ENCODE peak calls at places on chromosomes 16 and 17, in nine cellular contexts. K is iris pigment epithelial cell; E is Peyer's patch; H is stimulated activated CD8-positive, alpha-beta memory T cell treated with anti-CD3 and anti-CD28 coated beads, Interleukin-4, amount 100 ng/mL, for 4 hours; U is CD8-positive, alpha-beta T cell; S is NCI-H460; V is non-pigmented ciliary epithelial cell; Q is NCI-H1105 treated with DMSO at 0.1 percent for 48 hours; W is right cardiac atrium. D is an unnamed sample.

GRCh38 chr17:1709971-1710806 is at the start of gene TLCD2:
- DNase-seq in K (peak; percentile 77), E (no peak), H (no peak), U (no peak), S (peak; percentile 71), V (no peak), Q (no peak), W (peak; percentile 92), D (no peak)

GRCh38 chr16:19751478-19751877 is 33.4 kb downstream of the IQCK start:
- DNase-seq in K (no peak), E (no peak), H (no peak), U (no peak), S (no peak), V (no peak), Q (no peak), W (no peak), D (no peak)

GRCh38 chr17:75664099-75664549 is 2.8 kb downstream of the RECQL5 start:
- DNase-seq in K (no peak), E (peak; percentile 51), H (no peak), U (no peak), S (no peak), V (no peak), Q (no peak), W (no peak), D (no peak)

GRCh38 chr16:10738231-10739077 is 5.2 kb upstream of the NUBP1 start:
- DNase-seq in K (peak; percentile 84), E (no peak), H (no peak), U (peak; percentile 45), S (peak; percentile 53), V (no peak), Q (no peak), W (peak; percentile 96), D (peak; percentile 68)

GRCh38 chr17:36937001-36937960 is at the start of gene LHX1:
- DNase-seq in K (no peak), E (no peak), H (no peak), U (no peak), S (no peak), V (no peak), Q (no peak), W (no peak), D (no peak)

GRCh38 chr17:42422412-42422957 is 571 bp downstream of the CAVIN1 start:
- DNase-seq in K (peak; percentile 57), E (no peak), H (no peak), U (no peak), S (no peak), V (no peak), Q (peak; percentile 22), W (peak; percentile 71), D (no peak)

GRCh38 chr17:68431661-68432071 is 25.6 kb downstream of the WIPI1 start:
- DNase-seq in K (peak; percentile 67), E (peak; percentile 33), H (no peak), U (peak; percentile 61), S (peak; percentile 58), V (no peak), Q (peak; percentile 7), W (no peak), D (no peak)

GRCh38 chr17:3558603-3559269 is 1.1 kb upstream of the TRPV3 start:
- DNase-seq in K (peak; percentile 38), E (peak; percentile 89), H (no peak), U (peak; percentile 40), S (no peak), V (no peak), Q (no peak), W (no peak), D (peak; percentile 36)

GRCh38 chr16:143047-143446 is 4.6 kb upstream of the NPRL3 start:
- DNase-seq in K (no peak), E (no peak), H (no peak), U (no peak), S (no peak), V (no peak), Q (no peak), W (no peak), D (no peak)

GRCh38 chr16:3131755-3132377 is 3.0 kb upstream of the ZNF213 start:
- DNase-seq in K (peak; percentile 41), E (peak; percentile 31), H (no peak), U (peak; percentile 37), S (peak; percentile 42), V (no peak), Q (peak; percentile 4), W (peak; percentile 60), D (no peak)

GRCh38 chr17:75637143-75637538 is 3.9 kb downstream of the SMIM5 start:
- DNase-seq in K (no peak), E (no peak), H (no peak), U (no peak), S (no peak), V (no peak), Q (no peak), W (peak; percentile 87), D (no peak)

GRCh38 chr16:28984619-28985135 is at the start of gene LAT:
- DNase-seq in K (no peak), E (peak; percentile 67), H (no peak), U (peak; percentile 88), S (no peak), V (no peak), Q (peak; percentile 35), W (peak; percentile 68), D (no peak)

GRCh38 chr16:58854392-58854791 is 120.3 kb upstream of the GOT2 start:
- DNase-seq in K (no peak), E (no peak), H (no peak), U (no peak), S (no peak), V (no peak), Q (no peak), W (no peak), D (no peak)

GRCh38 chr16:50538411-50539052 is 9.7 kb upstream of the NKD1 start:
- DNase-seq in K (no peak), E (no peak), H (no peak), U (no peak), S (no peak), V (no peak), Q (no peak), W (no peak), D (no peak)

GRCh38 chr16:65106792-65107191 is 15.1 kb downstream of the CDH11 start:
- DNase-seq in K (peak; percentile 55), E (no peak), H (no peak), U (no peak), S (no peak), V (no peak), Q (no peak), W (no peak), D (no peak)

GRCh38 chr16:4208529-4208835 is 33.4 kb downstream of the SRL start:
- DNase-seq in K (no peak), E (no peak), H (no peak), U (no peak), S (no peak), V (no peak), Q (no peak), W (no peak), D (no peak)

GRCh38 chr16:22677024-22677830 is 136.7 kb upstream of the HS3ST2 start:
- DNase-seq in K (no peak), E (no peak), H (no peak), U (no peak), S (no peak), V (no peak), Q (no peak), W (no peak), D (no peak)

GRCh38 chr16:24834459-24835335 is 11.1 kb upstream of the SLC5A11 start:
- DNase-seq in K (peak; percentile 54), E (no peak), H (no peak), U (no peak), S (peak; percentile 57), V (no peak), Q (no peak), W (no peak), D (no peak)

GRCh38 chr16:15907863-15908478 is 19.6 kb upstream of the CEP20 start:
- DNase-seq in K (peak; percentile 58), E (peak; percentile 65), H (no peak), U (peak; percentile 35), S (peak; percentile 44), V (no peak), Q (no peak), W (no peak), D (no peak)

GRCh38 chr16:49602201-49603041 is 228.8 kb downstream of the C16orf78 start:
- DNase-seq in K (no peak), E (no peak), H (no peak), U (no peak), S (no peak), V (no peak), Q (no peak), W (peak; percentile 77), D (no peak)

GRCh38 chr17:2025622-2026309 is 632 bp upstream of the RTN4RL1 start:
- DNase-seq in K (peak; percentile 62), E (no peak), H (no peak), U (no peak), S (peak; percentile 61), V (no peak), Q (peak; percentile 19), W (peak; percentile 91), D (no peak)

GRCh38 chr17:52157603-52158449 is 688 bp downstream of the CA10 start:
- DNase-seq in K (no peak), E (no peak), H (no peak), U (no peak), S (no peak), V (no peak), Q (no peak), W (peak; percentile 24), D (no peak)

GRCh38 chr17:50605434-50605833 is 29.2 kb upstream of the ABCC3 start:
- DNase-seq in K (no peak), E (no peak), H (no peak), U (no peak), S (no peak), V (no peak), Q (no peak), W (no peak), D (no peak)

GRCh38 chr17:6554871-6555330 is 1.5 kb downstream of the PITPNM3 start:
- DNase-seq in K (no peak), E (no peak), H (no peak), U (no peak), S (no peak), V (no peak), Q (no peak), W (no peak), D (no peak)

GRCh38 chr17:60333628-60334031 is 58.3 kb downstream of the USP32 start:
- DNase-seq in K (peak; percentile 18), E (no peak), H (no peak), U (no peak), S (no peak), V (no peak), Q (peak; percentile 88), W (no peak), D (no peak)

GRCh38 chr17:42937712-42938596 is 26.3 kb downstream of the AARSD1 start:
- DNase-seq in K (peak; percentile 65), E (no peak), H (no peak), U (peak; percentile 23), S (peak; percentile 49), V (peak; percentile 19), Q (peak; percentile 64), W (peak; percentile 57), D (no peak)

D was measured in HS-5.